ENCODE peak calls at places on chromosome 7, in six cellular contexts. One of them, this sample, is unnamed.

GRCh38 chr7:135661311-135662122 is 797 bp upstream of the STMP1 start:
- DNase-seq in suprapubic skin: no peak
- DNase-seq in spleen: no peak
- DNase-seq in stomach: peak; percentile 30
- DNase-seq in prostate gland: no peak
- DNase-seq in breast epithelium: no peak
- DNase-seq in this sample: peak; percentile 66

GRCh38 chr7:137990251-137990901 is 11.5 kb downstream of the CREB3L2 start:
- DNase-seq in prostate gland: no peak
- DNase-seq in breast epithelium: no peak
- DNase-seq in spleen: no peak
- DNase-seq in stomach: no peak
- DNase-seq in suprapubic skin: no peak
- DNase-seq in this sample: no peak

GRCh38 chr7:152395115-152395514 is 40.7 kb downstream of the KMT2C start:
- DNase-seq in breast epithelium: no peak
- DNase-seq in stomach: no peak
- DNase-seq in suprapubic skin: no peak
- DNase-seq in prostate gland: no peak
- DNase-seq in spleen: no peak
- DNase-seq in this sample: no peak

GRCh38 chr7:111083423-111083822 is 7.5 kb upstream of the LRRN3 start:
- DNase-seq in stomach: no peak
- DNase-seq in suprapubic skin: no peak
- DNase-seq in prostate gland: no peak
- DNase-seq in spleen: no peak
- DNase-seq in breast epithelium: no peak
- DNase-seq in this sample: no peak

GRCh38 chr7:73343671-73344380 is 15.9 kb downstream of the FKBP6 start:
- DNase-seq in suprapubic skin: no peak
- DNase-seq in breast epithelium: no peak
- DNase-seq in spleen: no peak
- DNase-seq in stomach: no peak
- DNase-seq in prostate gland: no peak
- DNase-seq in this sample: no peak

GRCh38 chr7:133528796-133529195 is 275.9 kb downstream of the EXOC4 start:
- DNase-seq in prostate gland: no peak
- DNase-seq in breast epithelium: no peak
- DNase-seq in suprapubic skin: no peak
- DNase-seq in spleen: no peak
- DNase-seq in stomach: no peak
- DNase-seq in this sample: no peak

GRCh38 chr7:11207565-11207964 is 233.9 kb downstream of the PHF14 start:
- DNase-seq in breast epithelium: no peak
- DNase-seq in spleen: no peak
- DNase-seq in stomach: no peak
- DNase-seq in prostate gland: no peak
- DNase-seq in suprapubic skin: no peak
- DNase-seq in this sample: no peak

GRCh38 chr7:135239263-135239662 is 5.6 kb downstream of the STRA8 start:
- DNase-seq in breast epithelium: no peak
- DNase-seq in suprapubic skin: no peak
- DNase-seq in spleen: no peak
- DNase-seq in stomach: no peak
- DNase-seq in prostate gland: no peak
- DNase-seq in this sample: no peak

GRCh38 chr7:121082400-121083101 is 94.0 kb downstream of the CPED1 start:
- DNase-seq in stomach: no peak
- DNase-seq in breast epithelium: no peak
- DNase-seq in suprapubic skin: no peak
- DNase-seq in prostate gland: no peak
- DNase-seq in spleen: no peak
- DNase-seq in this sample: no peak

GRCh38 chr7:50793115-50793946 is 10.6 kb upstream of the GRB10 start:
- DNase-seq in prostate gland: peak; percentile 65
- DNase-seq in suprapubic skin: no peak
- DNase-seq in stomach: peak; percentile 70
- DNase-seq in spleen: peak; percentile 90
- DNase-seq in breast epithelium: no peak
- DNase-seq in this sample: peak; percentile 87

GRCh38 chr7:63040966-63041610 is 957.6 kb upstream of the ZNF722 start:
- DNase-seq in suprapubic skin: no peak
- DNase-seq in spleen: no peak
- DNase-seq in prostate gland: no peak
- DNase-seq in breast epithelium: no peak
- DNase-seq in stomach: no peak
- DNase-seq in this sample: no peak

GRCh38 chr7:131008840-131009651 is 275.0 kb upstream of the KLF14 start:
- DNase-seq in breast epithelium: no peak
- DNase-seq in prostate gland: no peak
- DNase-seq in suprapubic skin: no peak
- DNase-seq in stomach: no peak
- DNase-seq in spleen: no peak
- DNase-seq in this sample: no peak

GRCh38 chr7:137026176-137026500 is 157.7 kb downstream of the CHRM2 start:
- DNase-seq in stomach: no peak
- DNase-seq in breast epithelium: no peak
- DNase-seq in prostate gland: no peak
- DNase-seq in suprapubic skin: no peak
- DNase-seq in spleen: no peak
- DNase-seq in this sample: no peak

GRCh38 chr7:2717293-2717904 is 29.4 kb downstream of the AMZ1 start:
- DNase-seq in spleen: peak; percentile 83
- DNase-seq in prostate gland: peak; percentile 69
- DNase-seq in suprapubic skin: no peak
- DNase-seq in breast epithelium: no peak
- DNase-seq in stomach: peak; percentile 54
- DNase-seq in this sample: peak; percentile 79
- TF ChIP-seq POLR2AphosphoS5 in spleen: peak; percentile 31
- TF ChIP-seq POLR2AphosphoS5 in prostate gland: peak; percentile 84
- TF ChIP-seq POLR2AphosphoS5 in suprapubic skin: no peak
- TF ChIP-seq POLR2AphosphoS5 in breast epithelium: no peak
- TF ChIP-seq POLR2AphosphoS5 in stomach: no peak
- TF ChIP-seq POLR2AphosphoS5 in this sample: peak; percentile 44

GRCh38 chr7:66657798-66658197 is 29.1 kb downstream of the KCTD7 start:
- DNase-seq in prostate gland: no peak
- DNase-seq in suprapubic skin: no peak
- DNase-seq in spleen: no peak
- DNase-seq in stomach: no peak
- DNase-seq in breast epithelium: no peak
- DNase-seq in this sample: no peak

GRCh38 chr7:66654275-66655112 is 25.8 kb downstream of the KCTD7 start:
- DNase-seq in breast epithelium: peak; percentile 98
- DNase-seq in spleen: peak; percentile 99
- DNase-seq in prostate gland: peak; percentile 97
- DNase-seq in stomach: peak; percentile 99
- DNase-seq in suprapubic skin: peak; percentile 99
- DNase-seq in this sample: peak; percentile 99
- TF ChIP-seq POLR2AphosphoS5 in breast epithelium: peak; percentile 87
- TF ChIP-seq POLR2AphosphoS5 in spleen: peak; percentile 99
- TF ChIP-seq POLR2AphosphoS5 in prostate gland: peak; percentile 100
- TF ChIP-seq POLR2AphosphoS5 in stomach: peak; percentile 99
- TF ChIP-seq POLR2AphosphoS5 in suprapubic skin: no peak
- TF ChIP-seq POLR2AphosphoS5 in this sample: peak; percentile 99

DNA sequence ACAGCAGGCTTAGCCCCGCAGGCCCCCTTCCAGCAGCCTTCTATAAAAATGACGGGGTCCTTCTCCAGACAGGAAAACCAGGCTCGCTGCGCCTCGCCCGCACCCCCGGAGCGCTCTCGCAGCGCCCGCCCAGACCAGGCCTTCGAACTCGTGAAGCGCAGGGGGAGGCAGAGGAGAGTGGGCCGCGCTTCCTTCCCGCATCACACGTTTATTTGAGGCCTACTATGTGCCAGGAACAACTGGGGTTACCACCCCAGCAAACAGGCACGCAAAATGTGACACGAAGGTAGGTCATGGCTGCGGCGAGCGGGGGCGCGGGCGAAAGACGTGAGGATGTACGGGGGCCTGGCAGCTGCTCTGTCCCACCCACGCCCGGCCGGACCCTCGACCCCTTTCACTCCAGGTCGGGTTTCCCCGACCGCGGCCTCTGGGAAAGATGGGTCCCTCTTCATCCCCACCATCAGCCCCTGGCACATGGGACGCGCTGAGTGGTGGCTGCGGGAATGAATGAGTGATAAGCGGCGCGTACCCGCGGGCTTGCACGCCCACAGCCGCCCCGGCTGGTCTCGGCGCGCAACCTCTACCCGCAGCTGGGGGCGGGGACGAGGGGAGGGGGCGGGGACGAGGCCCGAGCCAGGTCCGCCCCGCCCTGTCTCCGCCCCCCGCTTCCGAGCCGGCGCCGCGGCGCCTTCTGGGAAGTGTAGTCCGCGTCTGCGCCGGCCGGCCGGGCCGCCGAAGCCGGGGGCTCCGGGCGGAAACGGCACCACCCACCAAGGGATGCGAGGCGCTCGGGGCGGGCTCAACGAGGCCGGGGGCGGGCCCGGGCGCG is 59.1 kb downstream of the ZNF467 start:
- DNase-seq in prostate gland: peak; percentile 87
- DNase-seq in suprapubic skin: peak; percentile 93
- DNase-seq in stomach: peak; percentile 93
- DNase-seq in spleen: peak; percentile 98
- DNase-seq in breast epithelium: peak; percentile 77
- DNase-seq in this sample: peak; percentile 94
- TF ChIP-seq POLR2AphosphoS5 in prostate gland: no peak
- TF ChIP-seq POLR2AphosphoS5 in suprapubic skin: no peak
- TF ChIP-seq POLR2AphosphoS5 in stomach: no peak
- TF ChIP-seq POLR2AphosphoS5 in spleen: peak; percentile 67
- TF ChIP-seq POLR2AphosphoS5 in breast epithelium: no peak
- TF ChIP-seq POLR2AphosphoS5 in this sample: peak; percentile 22

GRCh38 chr7:68492359-68492690 is 1106.0 kb upstream of the AUTS2 start:
- DNase-seq in suprapubic skin: no peak
- DNase-seq in stomach: no peak
- DNase-seq in prostate gland: no peak
- DNase-seq in spleen: no peak
- DNase-seq in breast epithelium: no peak
- DNase-seq in this sample: no peak

GRCh38 chr7:68488366-68489060 is 1109.8 kb upstream of the AUTS2 start:
- DNase-seq in prostate gland: no peak
- DNase-seq in stomach: no peak
- DNase-seq in suprapubic skin: no peak
- DNase-seq in breast epithelium: no peak
- DNase-seq in spleen: no peak
- DNase-seq in this sample: no peak

DNA sequence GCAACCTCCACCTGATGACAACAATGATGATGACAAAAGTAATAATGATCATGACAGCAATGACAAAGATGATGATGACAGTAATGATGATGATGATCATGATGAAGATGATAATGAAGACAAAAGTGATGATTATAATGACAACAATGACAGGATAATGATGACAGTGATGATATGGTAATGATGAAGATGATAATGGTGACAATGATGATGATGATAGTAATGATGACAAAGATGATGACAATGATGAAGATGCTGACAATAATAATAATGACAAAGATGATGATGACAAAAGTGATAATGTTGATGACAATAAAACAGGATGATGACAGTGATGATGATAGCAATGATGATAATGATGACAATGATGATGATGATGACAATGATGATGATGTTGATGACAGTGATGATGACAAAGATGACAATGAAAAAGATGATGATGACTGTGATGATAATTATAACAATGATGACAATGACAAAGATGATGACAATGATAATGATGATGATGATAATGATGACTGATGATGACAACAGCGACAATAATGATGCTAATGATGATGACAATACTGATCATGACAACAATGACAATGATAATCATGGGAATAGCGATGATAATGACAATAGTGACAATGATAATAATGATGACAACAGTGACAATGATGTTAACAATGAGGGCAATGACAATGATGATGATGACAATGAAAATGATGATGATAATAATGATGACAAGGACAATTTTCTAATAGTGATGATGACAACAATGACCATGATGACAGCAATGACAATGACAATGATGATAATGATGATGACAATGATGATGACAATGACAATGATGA is 1106.5 kb upstream of the AUTS2 start:
- DNase-seq in prostate gland: no peak
- DNase-seq in suprapubic skin: no peak
- DNase-seq in stomach: no peak
- DNase-seq in spleen: no peak
- DNase-seq in breast epithelium: no peak
- DNase-seq in this sample: no peak
- TF ChIP-seq POLR2AphosphoS5 in prostate gland: no peak
- TF ChIP-seq POLR2AphosphoS5 in suprapubic skin: no peak
- TF ChIP-seq POLR2AphosphoS5 in stomach: no peak
- TF ChIP-seq POLR2AphosphoS5 in spleen: no peak
- TF ChIP-seq POLR2AphosphoS5 in breast epithelium: no peak
- TF ChIP-seq POLR2AphosphoS5 in this sample: no peak

GRCh38 chr7:26275213-26275612 is 16.4 kb upstream of the SNX10 start:
- DNase-seq in prostate gland: no peak
- DNase-seq in suprapubic skin: no peak
- DNase-seq in spleen: no peak
- DNase-seq in breast epithelium: no peak
- DNase-seq in stomach: no peak
- DNase-seq in this sample: no peak
- TF ChIP-seq POLR2AphosphoS5 in prostate gland: no peak
- TF ChIP-seq POLR2AphosphoS5 in suprapubic skin: no peak
- TF ChIP-seq POLR2AphosphoS5 in spleen: no peak
- TF ChIP-seq POLR2AphosphoS5 in breast epithelium: no peak
- TF ChIP-seq POLR2AphosphoS5 in stomach: no peak
- TF ChIP-seq POLR2AphosphoS5 in this sample: no peak

GRCh38 chr7:94394399-94395140 is at the start of gene COL1A2:
- DNase-seq in breast epithelium: peak; percentile 51
- DNase-seq in spleen: peak; percentile 77
- DNase-seq in prostate gland: no peak
- DNase-seq in stomach: peak; percentile 32
- DNase-seq in suprapubic skin: peak; percentile 92
- DNase-seq in this sample: peak; percentile 92
- TF ChIP-seq POLR2AphosphoS5 in breast epithelium: peak; percentile 40
- TF ChIP-seq POLR2AphosphoS5 in spleen: peak; percentile 74
- TF ChIP-seq POLR2AphosphoS5 in prostate gland: peak; percentile 42
- TF ChIP-seq POLR2AphosphoS5 in stomach: no peak
- TF ChIP-seq POLR2AphosphoS5 in suprapubic skin: no peak
- TF ChIP-seq POLR2AphosphoS5 in this sample: peak; percentile 84

DNA sequence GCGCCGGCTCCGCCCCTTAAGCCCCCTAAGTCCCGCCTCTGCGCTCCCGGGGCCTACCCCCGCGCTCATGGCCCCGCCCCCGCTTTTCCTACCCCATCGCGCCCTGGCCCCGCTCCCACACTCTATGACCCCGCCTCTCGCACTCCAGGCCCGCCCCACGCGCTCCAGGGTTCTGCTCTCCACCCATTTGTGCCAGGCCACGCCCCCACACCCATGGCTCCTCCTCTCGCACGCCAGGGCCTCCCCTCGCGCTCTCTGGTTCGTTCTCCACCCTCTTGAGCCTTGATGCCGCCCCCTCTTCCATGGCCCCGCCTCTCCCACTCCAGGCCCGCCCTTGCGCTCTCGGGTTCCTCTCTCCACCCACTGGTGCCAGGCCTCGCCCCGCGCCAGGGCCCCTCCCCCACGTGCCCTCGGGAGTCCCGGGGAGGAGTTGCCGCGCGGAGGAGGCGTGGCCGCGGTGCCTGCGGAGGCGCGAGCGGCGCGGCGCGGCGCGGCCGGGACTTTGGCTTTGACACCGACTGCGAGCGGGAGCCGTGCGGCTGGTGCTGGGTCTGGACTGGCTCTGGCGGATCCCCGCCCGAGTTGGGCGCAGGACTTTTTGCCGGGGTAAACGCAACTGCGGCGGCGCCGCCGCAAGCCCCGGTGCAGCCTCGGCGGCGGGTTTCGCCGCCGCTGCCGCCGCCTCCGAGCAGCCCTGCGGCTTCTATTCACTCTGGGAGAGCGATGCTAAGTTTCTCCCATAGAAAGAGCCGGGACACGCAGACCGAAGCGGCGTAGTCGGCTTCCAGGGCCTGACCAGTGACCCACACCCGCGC is at the start of gene EEPD1:
- DNase-seq in stomach: peak; percentile 100
- DNase-seq in suprapubic skin: peak; percentile 100
- DNase-seq in breast epithelium: peak; percentile 99
- DNase-seq in prostate gland: peak; percentile 100
- DNase-seq in spleen: peak; percentile 100
- DNase-seq in this sample: peak; percentile 100
- TF ChIP-seq POLR2AphosphoS5 in stomach: peak; percentile 93
- TF ChIP-seq POLR2AphosphoS5 in suprapubic skin: no peak
- TF ChIP-seq POLR2AphosphoS5 in breast epithelium: peak; percentile 64
- TF ChIP-seq POLR2AphosphoS5 in prostate gland: peak; percentile 86
- TF ChIP-seq POLR2AphosphoS5 in spleen: peak; percentile 90
- TF ChIP-seq POLR2AphosphoS5 in this sample: peak; percentile 62